ENCODE peak calls at places on chromosome 21, in nine cellular contexts. E is IMR-90, U is colonic mucosa, B is endodermal cell, S is fibroblast of lung, Q is keratinocyte, V is GM23248, W is H1, N is MM.1S. D is an unnamed sample.

GRCh38 chr21:46002841-46003574 is 21.4 kb downstream of the COL6A1 start:
- DNase-seq in Q (no peak), S (no peak), U (peak; percentile 16), N (no peak), W (no peak), B (peak; percentile 42), V (peak; percentile 22), E (no peak), D (peak; percentile 3)

GRCh38 chr21:26448751-26449150 is 124.3 kb downstream of the CYYR1 start:
- DNase-seq in S (peak; percentile 10), E (no peak), U (no peak), W (no peak), V (peak; percentile 84), N (no peak), Q (no peak), B (no peak), D (no peak)

GRCh38 chr21:15001773-15002647 is 62.8 kb downstream of the NRIP1 start:
- DNase-seq in E (no peak), S (no peak), U (no peak), V (no peak), B (no peak), W (no peak), N (no peak), Q (no peak), D (no peak)

GRCh38 chr21:26732442-26733221 is 112.6 kb downstream of the ADAMTS1 start:
- DNase-seq in V (peak; percentile 78), E (peak; percentile 57), N (no peak), S (peak; percentile 40), W (peak; percentile 34), Q (no peak), U (peak; percentile 36), B (peak; percentile 89), D (peak; percentile 34)

GRCh38 chr21:31340499-31340898 is 3.6 kb downstream of the TIAM1 start:
- DNase-seq in W (no peak), U (no peak), V (no peak), N (no peak), B (no peak), E (no peak), S (no peak), Q (no peak), D (no peak)

GRCh38 chr21:31331231-31331630 is 12.8 kb downstream of the TIAM1 start:
- DNase-seq in S (no peak), E (no peak), Q (no peak), V (no peak), U (no peak), B (no peak), N (no peak), W (no peak), D (no peak)

GRCh38 chr21:45709127-45709526 is 65.6 kb downstream of the PCBP3 start:
- DNase-seq in E (peak; percentile 30), V (peak; percentile 64), U (no peak), Q (no peak), N (no peak), B (no peak), S (peak; percentile 13), W (no peak), D (no peak)

GRCh38 chr21:39730418-39731107 is 14.4 kb upstream of the IGSF5 start:
- DNase-seq in Q (no peak), W (no peak), N (no peak), U (no peak), S (peak; percentile 76), V (no peak), E (no peak), B (no peak), D (no peak)

GRCh38 chr21:15183712-15184353 is 119.0 kb upstream of the NRIP1 start:
- DNase-seq in S (no peak), V (no peak), N (no peak), Q (peak; percentile 81), B (no peak), W (no peak), U (no peak), E (no peak), D (no peak)

GRCh38 chr21:33975548-33976081 is 60.0 kb upstream of the ATP5PO start:
- DNase-seq in W (no peak), U (no peak), Q (peak; percentile 67), N (no peak), V (peak; percentile 74), E (peak; percentile 43), B (no peak), S (peak; percentile 67), D (peak; percentile 80)

GRCh38 chr21:31671931-31672330 is 12.4 kb downstream of the SOD1 start:
- DNase-seq in B (no peak), Q (no peak), N (no peak), S (no peak), W (no peak), V (no peak), U (no peak), E (no peak), D (no peak)

GRCh38 chr21:33121715-33122475 is 52.0 kb downstream of the OLIG1 start:
- DNase-seq in U (no peak), W (no peak), E (peak; percentile 14), B (peak; percentile 76), N (peak; percentile 13), S (peak; percentile 27), Q (no peak), V (peak; percentile 12), D (no peak)

GRCh38 chr21:33510826-33511225 is 19.3 kb upstream of the DNAJC28 start:
- DNase-seq in V (no peak), N (no peak), Q (no peak), S (no peak), W (no peak), U (no peak), E (no peak), B (no peak), D (no peak)

GRCh38 chr21:27301216-27301615 is 334.3 kb upstream of the ADAMTS5 start:
- DNase-seq in N (no peak), S (peak; percentile 5), V (peak; percentile 67), B (no peak), U (no peak), E (peak; percentile 76), W (no peak), Q (no peak), D (no peak)

GRCh38 chr21:45880097-45881068 is 101.2 kb upstream of the COL6A1 start:
- DNase-seq in N (peak; percentile 90), S (peak; percentile 67), U (peak; percentile 68), W (peak; percentile 44), Q (no peak), B (peak; percentile 93), V (peak; percentile 87), E (peak; percentile 58), D (peak; percentile 66)

GRCh38 chr21:32602099-32602498 is 10.1 kb downstream of the CFAP298 start:
- DNase-seq in Q (no peak), E (no peak), U (no peak), V (no peak), B (no peak), S (no peak), N (no peak), W (no peak), D (no peak)

GRCh38 chr21:32007461-32007860 is 134.6 kb downstream of the HUNK start:
- DNase-seq in W (no peak), U (no peak), N (no peak), Q (no peak), V (peak; percentile 94), S (peak; percentile 58), B (no peak), E (peak; percentile 82), D (no peak)

GRCh38 chr21:44445413-44445812 is 9.9 kb upstream of the LRRC3 start:
- DNase-seq in N (no peak), E (no peak), Q (no peak), U (no peak), B (no peak), W (no peak), V (no peak), S (no peak), D (no peak)

GRCh38 chr21:44442266-44443125 is 12.8 kb upstream of the LRRC3 start:
- DNase-seq in B (no peak), N (no peak), V (no peak), Q (no peak), S (no peak), U (no peak), E (no peak), W (no peak), D (no peak)

GRCh38 chr21:44444286-44444931 is 10.9 kb upstream of the LRRC3 start:
- DNase-seq in S (no peak), U (no peak), W (no peak), Q (no peak), N (no peak), E (no peak), B (peak; percentile 89), V (no peak), D (no peak)

GRCh38 chr21:44443291-44443890 is 11.9 kb upstream of the LRRC3 start:
- DNase-seq in S (no peak), N (no peak), E (no peak), Q (no peak), W (no peak), V (no peak), U (no peak), B (no peak), D (no peak)

GRCh38 chr21:44443891-44444285 is 11.4 kb upstream of the LRRC3 start:
- DNase-seq in W (no peak), U (no peak), V (no peak), Q (no peak), B (no peak), N (no peak), S (no peak), E (no peak), D (no peak)
- H3K9ac ChIP-seq in W (no peak overlapping the region), U (no peak overlapping the region), V (no peak overlapping the region), Q (no peak overlapping the region), B (no peak overlapping the region), N (no peak overlapping the region), S (no peak overlapping the region), E (no peak overlapping the region), D (no peak overlapping the region)

DNA sequence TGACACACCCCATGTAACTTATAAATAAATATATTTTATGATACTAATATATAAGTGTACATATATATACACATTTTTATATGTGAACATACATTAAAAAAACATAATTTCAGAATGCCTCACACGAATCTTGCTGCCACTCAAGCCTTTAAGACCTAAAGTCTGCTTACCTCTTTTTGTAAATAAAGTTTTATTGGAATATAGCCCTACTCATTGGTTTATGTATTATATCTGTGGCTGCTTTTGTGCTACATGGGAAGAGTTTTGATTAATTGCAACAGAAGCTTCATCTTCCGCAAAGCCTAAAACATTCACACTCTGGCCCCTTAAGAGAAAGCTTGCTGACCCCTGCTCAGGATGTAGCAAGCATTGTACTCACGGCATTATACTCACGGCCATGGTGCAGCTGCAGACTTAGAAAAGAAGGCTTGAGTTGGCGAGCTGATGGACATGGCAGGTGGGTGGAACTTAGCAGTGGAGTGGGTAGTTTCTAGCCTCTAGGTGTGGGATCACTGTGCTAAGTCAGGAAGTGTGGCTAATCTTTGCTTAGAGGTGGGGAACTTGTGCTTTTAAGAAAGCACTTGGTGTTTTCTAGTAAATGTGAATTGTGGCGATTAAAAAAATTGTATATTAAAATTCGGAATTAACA is 80.8 kb downstream of the DYRK1A start:
- DNase-seq in Q (no peak), E (no peak), U (no peak), B (no peak), W (no peak), N (no peak), S (no peak), V (no peak), D (no peak)
- H3K27me3 ChIP-seq in Q (no peaks in the 10 kb centered on the region), E (no peaks in the 10 kb centered on the region), U (no peaks in the 10 kb centered on the region), B (no peaks in the 10 kb centered on the region), W (no peaks in the 10 kb centered on the region), N (no peaks in the 10 kb centered on the region), S (no peaks in the 10 kb centered on the region), V (no peaks in the 10 kb centered on the region), D (no peaks in the 10 kb centered on the region)

GRCh38 chr21:41932576-41933258 is 21.1 kb downstream of the C2CD2 start:
- DNase-seq in S (peak; percentile 90), U (no peak), N (no peak), E (peak; percentile 56), V (peak; percentile 83), Q (no peak), B (no peak), W (no peak), D (no peak)
- H3K9ac ChIP-seq in S (no peak overlapping the region), U (no peak overlapping the region), N (no peak overlapping the region), E (no peak overlapping the region), V (peak overlapping the region; percentile 78), Q (peak overlapping the region; percentile 74), B (no peak overlapping the region), W (no peak overlapping the region), D (no peak overlapping the region)

GRCh38 chr21:42679319-42679981 is 26.0 kb downstream of the PDE9A start:
- DNase-seq in W (no peak), U (no peak), N (no peak), B (peak; percentile 80), Q (no peak), E (no peak), V (no peak), S (no peak), D (no peak)
- H3K27me3 ChIP-seq in W (no peaks in the 10 kb centered on the region), U (no peaks in the 10 kb centered on the region), N (peaks cover 99% of the 10 kb centered on the region), B (no peaks in the 10 kb centered on the region), Q (peaks cover 17% of the 10 kb centered on the region), E (peaks cover 7% of the 10 kb centered on the region), V (peaks cover 32% of the 10 kb centered on the region), S (no peaks in the 10 kb centered on the region), D (no peaks in the 10 kb centered on the region)

D was measured in DND-41.